ENCODE peak calls at places on chromosomes 12 and 14, in eight cellular contexts. V is activated CD4-positive, CD25-positive, alpha-beta regulatory T cell; N is activated CD4-positive, alpha-beta T cell treated with anti-CD3 and anti-CD28 coated beads for 4 hours; M is NCI-H2171 treated with DMSO at 0.1 percent for 48 hours; B is brain microvascular endothelial cell; O is IMR-90; D is uterus; H is bronchial epithelial cell. Y is an unnamed sample.

GRCh38 chr12:41061189-41061588 is 126.9 kb upstream of the PDZRN4 start:
- DNase-seq in V (no peak), B (no peak), O (no peak), M (no peak), N (no peak), H (no peak), D (no peak), Y (peak)

GRCh38 chr14:36519431-36520321 is at the start of gene NKX2-1:
- DNase-seq in V (no peak), N (no peak), B (no peak), M (peak), O (no peak), H (no peak), D (no peak), Y (peak)

GRCh38 chr14:96269359-96269710 is 13.3 kb downstream of the BDKRB1 start:
- DNase-seq in N (no peak), V (no peak), B (no peak), M (no peak), D (no peak), O (no peak), H (no peak), Y (no peak)

GRCh38 chr12:117089463-117089862 is 9.8 kb downstream of the TESC start:
- DNase-seq in D (no peak), N (no peak), M (no peak), O (no peak), V (no peak), H (no peak), B (no peak), Y (no peak)

GRCh38 chr14:84064296-84064695 is 1465.6 kb upstream of the FLRT2 start:
- DNase-seq in O (no peak), V (no peak), M (no peak), H (no peak), B (no peak), N (no peak), D (no peak), Y (no peak)

GRCh38 chr14:61644185-61644584 is 51.1 kb upstream of the HIF1A start:
- DNase-seq in H (no peak), D (no peak), V (no peak), M (peak), N (no peak), O (no peak), B (no peak), Y (no peak)

GRCh38 chr14:54600685-54601084 is 33.8 kb downstream of the SAMD4A start:
- DNase-seq in N (no peak), O (peak), B (peak), H (peak), M (no peak), V (no peak), D (no peak), Y (no peak)

GRCh38 chr12:24172773-24173447 is 223.4 kb upstream of the SOX5 start:
- DNase-seq in N (no peak), O (no peak), B (no peak), H (no peak), M (no peak), D (no peak), V (no peak), Y (no peak)

GRCh38 chr12:19630536-19630935 is 191.2 kb downstream of the AEBP2 start:
- DNase-seq in V (no peak), M (no peak), H (no peak), N (no peak), D (no peak), B (no peak), O (no peak), Y (no peak)

GRCh38 chr14:99052467-99052866 is 219.5 kb downstream of the BCL11B start:
- DNase-seq in D (no peak), N (no peak), B (no peak), O (no peak), V (no peak), H (no peak), M (no peak), Y (no peak)

GRCh38 chr12:1670815-1671268 is 20.0 kb upstream of the ADIPOR2 start:
- DNase-seq in M (peak), V (no peak), B (no peak), O (no peak), H (peak), D (no peak), N (no peak), Y (no peak)